ENCODE peak calls at places on chromosomes 2 and 18, in four cellular contexts. C, K, H and S are unnamed samples.

GRCh38 chr2:95362486-95362885 is 40.0 kb upstream of the FAHD2A start:
- DNase-seq in H (no peak), C (no peak), K (no peak), S (no peak)

GRCh38 chr18:75131455-75132000 is 77.4 kb downstream of the PTGR3 start:
- DNase-seq in C (no peak), H (no peak), K (no peak), S (no peak)

GRCh38 chr2:12709207-12709522 is 7.6 kb upstream of the TRIB2 start:
- DNase-seq in C (no peak), H (peak; percentile 30), K (no peak), S (no peak)

GRCh38 chr2:28586864-28587263 is 91.0 kb downstream of the PLB1 start:
- DNase-seq in K (no peak), H (peak; percentile 73), C (no peak), S (no peak)

GRCh38 chr2:174330945-174331619 is 3.7 kb upstream of the SP9 start:
- DNase-seq in C (no peak), H (no peak), K (no peak), S (no peak)

GRCh38 chr2:224404766-224405165 is 2.9 kb upstream of the FAM124B start:
- DNase-seq in C (no peak), K (no peak), H (no peak), S (no peak)

GRCh38 chr18:75489493-75490190 is 62.1 kb upstream of the SMIM21 start:
- DNase-seq in C (peak; percentile 91), H (no peak), K (peak; percentile 98), S (peak; percentile 97)

GRCh38 chr2:113755690-113756063 is 765 bp downstream of the SLC35F5 start:
- DNase-seq in K (peak; percentile 17), C (peak; percentile 8), H (no peak), S (peak; percentile 14)

GRCh38 chr2:121485039-121485438 is 45.6 kb upstream of the RNU4ATAC start:
- DNase-seq in H (no peak), K (peak; percentile 84), C (peak; percentile 55), S (peak; percentile 76)

GRCh38 chr2:223047260-223047761 is 4.7 kb upstream of the KCNE4 start:
- DNase-seq in K (peak; percentile 97), H (no peak), C (peak; percentile 83), S (peak; percentile 96)

GRCh38 chr2:237583385-237584295 is 6.9 kb downstream of the RAB17 start:
- DNase-seq in C (no peak), K (no peak), H (no peak), S (no peak)

DNA sequence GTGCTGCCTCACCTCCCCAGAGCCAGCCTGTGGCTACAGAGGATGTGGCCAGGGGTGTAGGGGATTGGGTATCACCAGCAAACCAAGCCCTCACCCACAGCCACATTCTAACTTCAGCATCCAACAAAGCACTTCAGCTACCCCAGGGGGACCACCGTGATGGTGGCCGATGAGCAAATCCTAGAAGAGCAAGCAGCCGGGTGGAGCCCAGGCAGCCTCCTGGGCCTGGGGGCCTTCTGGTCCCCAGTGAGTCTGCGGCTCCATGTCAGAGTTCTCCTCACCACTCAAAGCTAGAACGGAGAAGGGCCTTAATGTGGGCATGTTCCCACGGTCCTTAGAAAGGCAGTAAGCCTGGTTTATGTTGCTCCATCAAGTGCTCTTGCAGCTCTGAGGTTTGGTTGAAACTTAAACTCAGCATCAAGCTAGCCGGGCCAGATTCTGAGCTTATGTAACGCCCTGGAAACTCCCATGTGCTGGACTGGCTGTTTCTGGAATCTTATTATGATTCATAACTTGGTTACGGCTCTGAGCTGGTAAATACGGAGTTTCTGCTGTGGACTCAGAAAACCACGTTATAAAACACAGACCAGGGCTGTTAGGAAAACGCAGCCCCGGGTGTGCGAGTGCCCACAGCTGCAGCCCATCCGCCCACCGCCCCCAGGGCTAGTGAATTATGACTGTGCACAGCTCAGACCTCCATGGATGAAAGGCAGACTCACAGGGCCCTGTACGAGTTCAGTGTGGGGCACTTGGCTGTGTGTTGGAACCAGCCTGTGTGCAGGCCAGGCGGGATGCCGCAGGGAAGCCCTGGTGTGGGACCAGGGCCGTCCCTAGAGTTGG is 99.8 kb downstream of the SEPTIN10 start:
- DNase-seq in H (peak; percentile 96), C (peak; percentile 88), K (peak; percentile 95), S (peak; percentile 89)
- H3K4me3 ChIP-seq in H (no peak overlapping the region), C (no peak overlapping the region), K (no peak overlapping the region), S (no peak overlapping the region)

GRCh38 chr2:63053889-63054725 is 3.5 kb downstream of the OTX1 start:
- DNase-seq in C (no peak), K (no peak), H (peak; percentile 47), S (no peak)
- H3K4me3 ChIP-seq in C (no peak overlapping the region), K (no peak overlapping the region), H (no peak overlapping the region), S (no peak overlapping the region)

GRCh38 chr2:24917731-24918325 is 2.2 kb downstream of the ADCY3 start:
- DNase-seq in K (no peak), H (no peak), C (no peak), S (no peak)
- H3K4me3 ChIP-seq in K (no peak overlapping the region), H (no peak overlapping the region), C (no peak overlapping the region), S (no peak overlapping the region)

DNA sequence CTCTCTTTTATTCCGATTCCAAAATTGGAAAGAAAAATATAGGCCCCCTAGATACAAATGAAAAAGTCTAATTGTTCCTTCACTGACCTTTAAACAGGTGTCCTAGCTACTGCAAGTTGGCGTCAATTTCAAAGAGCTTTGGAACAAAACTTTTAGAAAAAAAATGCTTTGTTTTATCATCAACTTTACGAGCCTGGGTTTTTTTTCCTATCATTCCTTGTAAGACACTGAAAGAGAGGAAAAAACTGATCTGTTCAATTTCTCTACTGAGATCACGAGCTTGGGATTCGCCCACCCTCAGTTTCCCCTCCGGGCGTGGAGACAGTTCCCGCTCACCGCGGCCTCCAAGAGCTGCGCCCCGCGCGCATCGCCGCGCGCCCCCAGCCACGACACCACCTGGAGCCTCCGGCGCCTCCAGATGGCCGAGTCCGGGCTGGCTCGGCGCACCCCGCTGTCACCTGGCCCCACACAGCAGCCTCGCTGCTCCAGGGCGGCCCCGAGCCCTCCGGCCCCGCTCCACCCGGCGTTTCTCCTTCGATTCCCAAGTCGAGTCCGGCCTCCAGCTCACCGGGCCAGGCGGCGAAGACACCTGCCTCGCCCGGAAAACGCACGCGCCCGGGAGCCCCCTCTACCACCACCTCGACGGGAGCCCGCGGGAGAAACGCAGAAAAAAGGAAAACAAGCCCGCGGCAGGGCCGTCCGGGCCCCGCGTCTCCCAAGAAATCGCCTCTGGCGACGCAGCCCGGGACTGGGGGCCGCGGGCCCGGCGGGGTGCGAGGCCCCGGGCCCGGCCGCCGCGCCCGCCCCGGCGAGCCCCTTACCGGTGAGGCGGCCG is 659 bp downstream of the TBC1D8 start:
- DNase-seq in K (no peak), C (no peak), H (peak; percentile 49), S (no peak)
- H3K4me3 ChIP-seq in K (peak overlapping the region; percentile 77), C (peak overlapping the region; percentile 67), H (peak overlapping the region; percentile 76), S (peak overlapping the region; percentile 61)

DNA sequence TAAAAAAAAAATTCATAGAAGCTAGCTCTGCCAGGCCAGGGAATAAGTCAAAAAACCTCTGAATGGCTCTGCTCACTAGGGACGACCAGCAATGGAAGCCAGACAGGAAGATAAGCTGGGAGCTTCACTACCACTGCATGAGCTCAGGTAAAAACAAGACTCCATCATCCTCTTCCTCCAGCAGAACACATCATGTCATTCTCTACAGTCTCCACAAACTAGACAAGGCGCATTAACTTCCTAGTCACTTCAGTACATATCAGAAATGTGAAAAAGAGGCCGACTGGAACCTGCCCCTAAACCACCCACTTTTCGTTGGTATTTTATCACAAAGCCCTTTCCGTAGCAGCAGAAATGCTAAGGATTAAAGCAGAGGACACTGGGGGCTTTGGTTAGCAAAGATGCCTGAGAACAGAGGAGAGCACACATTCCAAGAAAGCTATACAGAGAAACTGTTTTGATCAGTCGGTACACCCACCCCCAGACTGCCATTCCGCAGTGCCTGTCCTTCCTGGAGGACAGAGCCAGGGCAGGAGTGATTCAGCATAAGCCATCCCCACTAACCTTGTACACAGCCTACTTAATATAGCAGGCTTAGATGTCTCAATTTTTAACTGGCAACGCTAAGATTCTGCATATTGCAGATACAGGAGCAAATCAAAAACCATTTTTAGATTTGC is 53.4 kb downstream of the AAK1 start:
- DNase-seq in H (no peak), K (peak; percentile 62), C (peak; percentile 45), S (peak; percentile 59)
- H3K4me3 ChIP-seq in H (no peak overlapping the region), K (no peak overlapping the region), C (no peak overlapping the region), S (no peak overlapping the region)

DNA sequence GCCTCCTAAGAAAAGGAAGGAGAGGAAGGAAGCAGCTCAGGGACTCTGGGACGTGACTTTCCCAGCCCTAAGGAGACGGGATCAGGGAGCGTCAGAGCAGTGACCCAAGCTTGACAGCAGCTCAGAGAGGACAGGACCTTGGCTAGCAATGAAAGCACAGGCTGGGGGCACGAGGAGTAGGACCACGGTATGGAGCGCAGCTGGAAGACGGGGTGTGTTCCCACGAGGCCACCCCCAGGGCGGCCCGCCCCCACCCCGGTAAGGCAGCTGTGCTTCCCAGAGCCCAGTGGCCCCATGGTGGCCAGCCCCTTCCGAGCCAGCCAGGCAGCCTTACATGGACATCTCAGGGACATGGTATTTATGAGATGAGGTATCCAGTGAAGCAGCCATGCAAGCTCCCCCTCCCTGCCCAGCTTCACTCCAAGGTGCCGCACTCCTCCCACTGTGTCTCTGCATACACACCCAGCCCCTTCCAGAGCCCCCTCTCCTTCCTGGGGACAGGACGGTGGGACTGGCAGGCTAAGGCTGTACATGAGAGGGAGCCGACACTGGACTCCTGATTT is 45.8 kb downstream of the TNS1 start:
- DNase-seq in C (no peak), H (no peak), K (no peak), S (no peak)
- H3K4me3 ChIP-seq in C (no peak overlapping the region), H (no peak overlapping the region), K (no peak overlapping the region), S (no peak overlapping the region)

DNA sequence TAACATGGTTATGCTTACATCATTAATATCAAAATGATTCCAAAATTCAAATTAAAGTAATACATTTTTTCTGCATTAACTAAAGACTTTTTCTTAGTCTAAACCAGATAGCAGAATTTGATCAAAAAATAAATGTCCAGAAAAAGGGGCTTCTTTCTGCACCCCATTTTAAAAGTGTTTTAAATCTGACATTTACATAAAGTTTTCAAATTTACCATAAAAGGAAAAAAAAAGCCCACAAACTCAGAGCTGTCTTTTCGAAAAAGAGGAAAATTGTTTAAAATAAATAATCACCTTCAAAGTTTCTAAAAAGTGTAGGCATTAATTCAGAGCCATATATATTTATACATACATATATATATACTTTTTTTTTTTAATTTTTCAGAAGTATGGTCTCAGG is 1.5 kb downstream of the FASTKD1 start:
- DNase-seq in H (no peak), K (no peak), C (no peak), S (no peak)
- H3K4me3 ChIP-seq in H (peak overlapping the region; percentile 94), K (no peak overlapping the region), C (no peak overlapping the region), S (no peak overlapping the region)

DNA sequence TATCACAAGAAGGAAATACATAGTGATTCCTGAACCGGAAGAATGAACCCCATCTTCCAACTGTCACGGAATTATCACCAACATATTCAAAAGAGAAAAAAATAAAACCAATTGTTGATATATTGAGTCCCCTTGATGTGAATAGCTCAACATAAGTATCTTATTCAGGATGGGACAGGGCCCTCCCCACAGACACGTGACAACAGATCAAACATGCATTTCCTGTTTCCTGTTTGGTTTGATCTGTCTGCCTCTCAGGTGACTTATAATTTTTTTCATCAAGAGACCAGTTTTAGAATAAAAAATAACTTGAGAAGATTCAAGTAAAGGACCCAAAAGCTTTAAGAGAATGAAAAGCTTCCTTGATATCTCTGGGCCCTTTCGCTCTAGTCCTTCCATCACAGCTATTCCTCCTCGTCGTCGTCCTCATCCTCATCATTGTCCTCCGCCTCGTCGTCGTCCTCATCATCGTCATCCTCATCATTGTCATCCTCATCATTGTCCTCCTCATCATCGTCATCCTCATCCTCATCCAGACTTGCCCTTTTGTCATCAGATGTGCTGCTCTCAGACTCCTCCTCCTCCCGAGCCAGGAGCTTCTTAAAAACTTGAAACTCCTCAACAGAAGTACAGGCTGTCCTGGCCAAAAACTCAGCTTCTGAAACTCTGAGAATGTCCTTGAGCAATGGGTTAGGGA is 6.3 kb downstream of the MTERF4 start:
- DNase-seq in C (no peak), K (no peak), H (no peak), S (no peak)
- H3K4me3 ChIP-seq in C (no peak overlapping the region), K (no peak overlapping the region), H (no peak overlapping the region), S (no peak overlapping the region)